ENCODE peak calls at places on chromosomes 7 and 10, in five cellular contexts. O is H1, Q is NT2/D1, D is GM12878, H is HepG2. M is an unnamed sample.

GRCh38 chr7:139731802-139732470 is 45.9 kb downstream of the HIPK2 start:
- DNase-seq in O (no peak), Q (no peak), D (no peak), H (peak; percentile 80), M (no peak)

GRCh38 chr10:43078986-43079273 is 2.1 kb downstream of the RET start:
- DNase-seq in O (peak; percentile 91), Q (no peak), D (no peak), H (no peak), M (peak; percentile 60)

GRCh38 chr10:81570349-81570748 is 304.6 kb upstream of the NRG3 start:
- DNase-seq in O (no peak), Q (no peak), D (no peak), H (no peak), M (no peak)

GRCh38 chr7:82755705-82756551 is 312.4 kb upstream of the CACNA2D1 start:
- DNase-seq in O (no peak), Q (no peak), D (no peak), H (no peak), M (no peak)

GRCh38 chr7:94177441-94177840 is 173.3 kb upstream of the BET1 start:
- DNase-seq in O (no peak), Q (no peak), D (no peak), H (no peak), M (no peak)

GRCh38 chr7:106999023-106999422 is 45.5 kb upstream of the PRKAR2B start:
- DNase-seq in O (no peak), Q (no peak), D (no peak), H (no peak), M (no peak)

GRCh38 chr7:93053946-93054943 is 63.5 kb downstream of the SAMD9 start:
- DNase-seq in O (no peak), Q (no peak), D (no peak), H (no peak), M (no peak)

GRCh38 chr10:644076-644942 is 45.2 kb downstream of the DIP2C start:
- DNase-seq in O (no peak), Q (no peak), D (no peak), H (no peak), M (no peak)

GRCh38 chr10:1114355-1115261 is 58.4 kb downstream of the WDR37 start:
- DNase-seq in O (no peak), Q (no peak), D (no peak), H (no peak), M (no peak)

GRCh38 chr7:140326116-140326928 is 72.0 kb downstream of the SLC37A3 start:
- DNase-seq in O (peak; percentile 59), Q (no peak), D (no peak), H (peak; percentile 63), M (peak; percentile 87)

GRCh38 chr10:11793762-11794479 is 29.2 kb upstream of the PROSER2 start:
- DNase-seq in O (no peak), Q (no peak), D (no peak), H (peak; percentile 87), M (no peak)

GRCh38 chr7:7932553-7932952 is 36.0 kb upstream of the GLCCI1 start:
- DNase-seq in O (no peak), Q (no peak), D (no peak), H (no peak), M (no peak)

GRCh38 chr7:99308461-99309074 is 17.1 kb upstream of the ARPC1A start:
- DNase-seq in O (no peak), Q (no peak), D (no peak), H (no peak), M (no peak)

GRCh38 chr7:151046603-151047573 is 1.4 kb upstream of the ASIC3 start:
- DNase-seq in O (no peak), Q (no peak), D (no peak), H (no peak), M (no peak)

GRCh38 chr10:555281-555680 is 134.2 kb downstream of the DIP2C start:
- DNase-seq in O (no peak), Q (no peak), D (no peak), H (no peak), M (no peak)

GRCh38 chr7:139659922-139660316 is 117.9 kb downstream of the HIPK2 start:
- DNase-seq in O (no peak), Q (no peak), D (no peak), H (peak; percentile 56), M (no peak)

GRCh38 chr7:133056370-133057238 is 25.3 kb downstream of the CHCHD3 start:
- DNase-seq in O (no peak), Q (no peak), D (no peak), H (no peak), M (no peak)

GRCh38 chr10:14244801-14245211 is 85.9 kb downstream of the FRMD4A start:
- DNase-seq in O (no peak), Q (no peak), D (no peak), H (no peak), M (no peak)

GRCh38 chr10:11440250-11441150 is 170.9 kb downstream of the USP6NL start:
- DNase-seq in O (peak; percentile 38), Q (no peak), D (peak; percentile 53), H (no peak), M (no peak)

GRCh38 chr10:125213541-125214282 is 53.3 kb upstream of the CTBP2 start:
- DNase-seq in O (no peak), Q (no peak), D (no peak), H (no peak), M (no peak)

GRCh38 chr10:125212150-125212809 is 51.9 kb upstream of the CTBP2 start:
- DNase-seq in O (no peak), Q (no peak), D (no peak), H (no peak), M (no peak)

GRCh38 chr10:125208854-125209545 is 48.6 kb upstream of the CTBP2 start:
- DNase-seq in O (no peak), Q (no peak), D (no peak), H (no peak), M (no peak)

GRCh38 chr10:125206618-125207017 is 46.3 kb upstream of the CTBP2 start:
- DNase-seq in O (no peak), Q (no peak), D (no peak), H (no peak), M (no peak)

DNA sequence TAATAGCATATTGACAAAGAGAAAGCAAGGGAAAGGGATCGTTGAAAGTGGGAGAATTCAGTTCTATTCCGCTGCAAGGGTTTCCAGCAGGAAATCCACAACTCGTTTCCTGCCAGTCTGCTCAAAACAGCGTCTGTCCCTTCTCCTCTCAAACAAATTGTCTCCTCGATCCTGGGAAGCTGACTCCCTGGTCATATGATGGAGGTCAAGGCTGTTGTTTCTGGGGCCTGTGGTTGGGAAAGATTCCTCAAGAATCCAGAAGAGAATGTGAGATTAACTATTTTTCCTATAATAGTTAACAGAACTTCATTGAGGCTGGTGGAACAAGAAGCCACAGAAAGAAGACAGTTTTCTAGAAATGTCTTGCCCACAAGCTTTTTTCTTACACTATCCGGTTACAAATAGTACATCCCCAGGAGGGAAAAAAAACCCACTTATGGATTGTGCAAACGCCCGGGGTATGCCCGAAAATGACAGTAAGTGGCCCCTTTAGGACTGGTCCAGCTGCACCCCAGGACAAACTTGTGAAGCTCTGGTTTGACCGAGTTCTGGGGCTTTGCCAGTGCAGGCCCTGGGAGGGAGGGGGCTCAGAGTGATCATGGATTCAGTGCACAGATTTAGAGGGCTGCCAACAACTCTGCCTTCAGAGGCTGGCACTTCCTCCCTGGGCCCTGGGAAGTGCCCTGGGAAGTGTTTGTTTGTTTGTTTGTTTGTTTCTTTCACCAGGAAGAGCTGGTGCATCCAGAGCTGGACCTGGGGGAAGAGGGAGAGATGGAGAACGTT is 49.4 kb upstream of the CTBP2 start:
- DNase-seq in O (no peak), Q (no peak), D (no peak), H (no peak), M (no peak)
- TF ChIP-seq SUZ12 in O (no peak), Q (no peak), D (no peak), H (no peak), M (no peak)

DNA sequence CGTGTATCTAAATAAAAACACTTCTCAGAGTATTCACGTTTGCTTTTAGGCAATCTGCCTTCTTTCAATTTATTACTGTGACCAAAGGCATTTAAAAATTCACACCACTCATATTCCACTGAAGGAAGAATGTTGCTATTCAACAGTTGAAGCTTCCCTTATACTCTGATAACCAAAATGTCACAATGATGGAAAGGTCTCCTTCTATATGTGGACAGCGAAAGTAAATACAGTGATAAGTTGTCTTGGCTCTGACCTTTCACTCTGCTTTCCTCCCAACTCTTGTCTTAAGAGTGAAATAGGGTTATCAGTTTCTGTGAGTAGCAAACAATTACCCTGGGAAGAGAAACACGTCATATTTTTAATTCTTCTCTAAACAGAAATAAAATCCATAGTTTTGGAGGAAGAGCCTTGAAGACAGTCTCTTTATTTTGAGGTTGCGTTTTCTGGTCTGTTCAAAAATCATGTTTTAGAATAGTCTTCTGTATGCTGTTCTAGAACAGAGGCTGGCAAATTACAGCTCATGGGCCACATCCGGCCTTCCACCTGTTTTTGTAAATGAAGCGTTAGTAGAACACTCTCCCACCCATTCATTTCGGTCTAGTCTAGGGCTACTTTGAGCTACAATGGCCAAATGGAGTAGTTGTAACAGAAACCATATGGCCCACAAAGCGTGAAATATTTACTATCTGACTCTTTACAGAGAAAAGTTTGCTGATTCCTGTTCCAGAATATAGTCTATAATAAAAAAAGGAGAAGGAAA is 41.3 kb downstream of the ETV1 start:
- DNase-seq in O (no peak), Q (no peak), D (no peak), H (no peak), M (no peak)
- TF ChIP-seq SUZ12 in O (no peak), Q (no peak), D (no peak), H (no peak), M (no peak)

GRCh38 chr10:44311563-44311905 is 73.4 kb downstream of the CXCL12 start:
- DNase-seq in O (no peak), Q (no peak), D (no peak), H (no peak), M (no peak)

GRCh38 chr10:44316187-44316921 is 68.5 kb downstream of the CXCL12 start:
- DNase-seq in O (peak; percentile 74), Q (no peak), D (no peak), H (no peak), M (peak; percentile 87)

GRCh38 chr10:44314802-44315460 is 70.0 kb downstream of the CXCL12 start:
- DNase-seq in O (no peak), Q (no peak), D (no peak), H (no peak), M (no peak)

GRCh38 chr10:44312401-44312800 is 72.5 kb downstream of the CXCL12 start:
- DNase-seq in O (no peak), Q (no peak), D (no peak), H (no peak), M (no peak)

GRCh38 chr10:44313706-44314307 is 71.1 kb downstream of the CXCL12 start:
- DNase-seq in O (no peak), Q (no peak), D (no peak), H (no peak), M (no peak)
- TF ChIP-seq SUZ12 in O (no peak), Q (no peak), D (no peak), H (no peak), M (no peak)

DNA sequence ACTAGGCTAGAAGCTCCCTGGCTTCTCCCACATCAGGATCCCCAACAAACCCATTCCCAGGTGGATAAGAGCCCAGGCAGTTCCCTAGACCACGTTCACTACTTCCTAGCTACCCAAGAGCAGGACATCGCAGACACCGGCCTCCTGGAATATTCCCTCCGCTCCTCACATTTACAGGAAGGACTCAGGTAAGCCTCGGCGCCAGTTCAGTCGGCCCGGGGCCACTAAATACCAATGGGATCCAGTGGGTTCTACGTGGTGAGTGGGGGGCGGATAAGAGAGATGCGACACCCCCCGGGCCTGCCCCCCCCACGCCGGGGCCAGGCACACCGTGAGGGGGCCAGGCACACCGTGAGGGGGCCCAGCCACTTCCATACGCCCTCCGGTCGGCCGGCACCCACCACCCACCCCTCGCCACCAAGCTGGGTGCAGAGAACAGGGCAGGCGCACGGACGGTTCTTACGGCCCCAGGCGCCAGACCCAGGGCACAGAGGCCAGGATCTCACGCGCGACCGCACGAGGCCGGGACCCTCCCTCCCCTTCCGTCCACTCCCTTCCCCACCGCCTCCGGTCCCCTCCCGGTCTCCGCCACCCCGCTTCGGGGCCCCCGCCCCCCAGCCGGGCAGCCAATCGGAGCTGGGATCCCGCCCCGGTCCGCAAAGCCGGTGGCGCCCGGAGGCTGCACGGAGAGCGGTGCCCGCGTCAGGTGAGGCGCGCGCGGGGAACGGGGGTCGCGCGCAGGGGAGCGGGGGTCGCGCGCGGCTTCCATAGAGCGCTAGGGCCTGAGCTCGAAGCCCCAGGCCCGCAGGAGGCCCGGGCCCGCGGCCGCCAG is at the start of gene BLVRA:
- DNase-seq in O (peak; percentile 85), Q (no peak), D (no peak), H (peak; percentile 37), M (peak; percentile 64)
- TF ChIP-seq SUZ12 in O (no peak), Q (no peak), D (no peak), H (no peak), M (no peak)

M was measured in HEK293T.